ENCODE peak calls at places on chromosomes 2 and 18, in ten cellular contexts. V is A549, T is PC-3, X is mesendoderm, B is K562, U is Karpas-422, D is neural progenitor cell, E is mammary epithelial cell, H is GM23248, Z is fibroblast of lung. Q is an unnamed sample.

GRCh38 chr18:2894131-2894840 is 47.5 kb downstream of the EMILIN2 start:
- DNase-seq in B (peak), X (peak), T (no peak), E (no peak), V (no peak), D (no peak), H (no peak), U (no peak), Z (no peak), Q (no peak)

GRCh38 chr2:207960911-207961310 is 64.4 kb downstream of the PLEKHM3 start:
- DNase-seq in X (no peak), E (no peak), Z (no peak), H (no peak), B (no peak), T (no peak), V (no peak), D (no peak), U (peak), Q (no peak)

GRCh38 chr2:12265646-12266045 is 451.1 kb upstream of the TRIB2 start:
- DNase-seq in B (no peak), E (no peak), Z (peak), D (no peak), H (no peak), V (no peak), U (no peak), X (no peak), T (no peak), Q (no peak)

GRCh38 chr18:2903006-2903405 is 56.2 kb downstream of the EMILIN2 start:
- DNase-seq in X (no peak), D (no peak), Z (peak), E (peak), U (no peak), H (peak), T (peak), B (no peak), V (no peak), Q (peak)

GRCh38 chr2:129901754-129902415 is 77.6 kb upstream of the RAB6C start:
- DNase-seq in H (no peak), B (no peak), T (no peak), U (no peak), V (no peak), Z (no peak), D (no peak), X (no peak), E (no peak), Q (no peak)

GRCh38 chr2:158315000-158315399 is 141.6 kb downstream of the CCDC148 start:
- DNase-seq in T (no peak), E (no peak), D (no peak), H (no peak), B (no peak), U (no peak), X (no peak), V (no peak), Z (no peak), Q (no peak)

GRCh38 chr18:23580677-23581367 is 5.5 kb downstream of the NPC1 start:
- DNase-seq in X (no peak), V (no peak), H (peak), B (no peak), U (no peak), D (no peak), T (no peak), Z (peak), E (no peak), Q (peak)

GRCh38 chr2:12096425-12096824 is 350.0 kb downstream of the LPIN1 start:
- DNase-seq in X (no peak), V (no peak), T (no peak), D (no peak), U (peak), H (no peak), Z (no peak), E (no peak), B (no peak), Q (no peak)

GRCh38 chr2:44582363-44583008 is 220.7 kb downstream of the CAMKMT start:
- DNase-seq in T (peak), Z (peak), U (peak), E (peak), D (no peak), X (no peak), B (no peak), H (peak), V (no peak), Q (peak)

GRCh38 chr2:84856785-84857184 is 24.1 kb downstream of the TRABD2A start:
- DNase-seq in H (no peak), X (no peak), Z (no peak), T (no peak), U (peak), D (no peak), B (no peak), E (no peak), V (no peak), Q (no peak)
- H3K4me3 ChIP-seq in H (no peak), X (no peak), Z (no peak), T (no peak), U (no peak), D (no peak), B (no peak), E (no peak), V (no peak), Q (no peak)

GRCh38 chr18:51168960-51169662 is 28.4 kb downstream of the MEX3C start:
- DNase-seq in X (no peak), E (no peak), V (no peak), B (no peak), U (no peak), T (no peak), Z (no peak), H (no peak), D (no peak), Q (no peak)
- H3K4me2 ChIP-seq in X (no peak), E (no peak), V (no peak), B (no peak), U (no peak), T (no peak), Z (no peak), H (no peak), D (no peak), Q (no peak)

DNA sequence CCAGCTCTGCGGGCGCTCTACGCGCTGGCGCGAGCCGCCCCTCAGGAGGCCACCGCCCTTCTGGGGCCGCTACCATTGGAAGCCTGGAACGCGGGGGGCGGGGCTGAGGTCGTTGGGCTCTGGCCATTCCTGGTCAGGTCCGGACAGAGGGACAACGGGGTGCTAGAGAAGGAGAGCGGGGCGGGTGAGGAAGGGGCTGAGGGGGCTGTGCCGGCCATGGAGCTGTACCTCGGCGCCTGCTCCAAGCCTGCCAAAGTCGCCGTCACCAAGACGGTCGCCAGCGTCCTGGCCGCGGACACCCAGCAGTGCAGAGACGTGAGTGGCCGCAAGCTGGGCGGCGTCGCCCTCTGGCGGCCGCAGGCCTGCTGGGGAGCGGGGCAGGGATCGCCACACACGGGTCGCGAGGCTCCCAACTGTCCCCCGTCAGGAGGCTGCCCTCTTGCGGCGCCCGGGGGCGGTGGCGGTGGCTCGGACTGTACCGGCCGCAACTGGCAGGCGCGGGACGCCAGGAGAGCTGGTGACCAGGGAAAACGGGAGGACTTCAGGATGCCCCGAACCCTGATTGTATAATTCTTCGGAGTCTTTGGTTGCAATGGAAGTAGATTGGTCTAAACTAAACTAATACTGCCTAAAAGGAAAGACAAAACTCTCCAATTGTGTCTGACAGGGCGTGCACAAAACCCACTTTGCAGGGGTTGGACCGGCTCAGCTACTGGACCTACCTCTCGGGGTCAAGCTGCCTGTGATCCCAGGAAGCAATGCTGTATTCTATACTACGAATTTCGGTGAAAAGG is at the start of gene FSIP2:
- DNase-seq in V (no peak), B (peak), U (no peak), E (peak), T (peak), H (peak), D (peak), Z (peak), X (peak), Q (peak)
- H3K4me3 ChIP-seq in V (no peak), B (peak), U (no peak), E (peak), T (peak), H (peak), D (peak), Z (peak), X (peak), Q (peak)

GRCh38 chr18:7479756-7480155 is 87.4 kb upstream of the PTPRM start:
- DNase-seq in U (no peak), B (no peak), Z (peak), D (no peak), E (no peak), X (no peak), T (no peak), V (no peak), H (no peak), Q (no peak)
- H3K4me2 ChIP-seq in U (no peak), B (no peak), Z (no peak), D (no peak), E (no peak), X (no peak), T (no peak), V (no peak), H (no peak), Q (no peak)

GRCh38 chr2:33437815-33438214 is 38.6 kb upstream of the RASGRP3 start:
- DNase-seq in U (no peak), X (no peak), H (peak), V (no peak), T (no peak), B (no peak), E (no peak), D (no peak), Z (peak), Q (no peak)
- H3K4me3 ChIP-seq in U (no peak), X (no peak), H (peak), V (no peak), T (no peak), B (no peak), E (no peak), D (no peak), Z (no peak), Q (no peak)

GRCh38 chr2:189549440-189549832 is 31.1 kb downstream of the SLC40A1 start:
- DNase-seq in V (no peak), U (no peak), D (no peak), H (peak), B (no peak), E (no peak), T (no peak), Z (peak), X (no peak), Q (no peak)

GRCh38 chr2:189552334-189552990 is 28.1 kb downstream of the SLC40A1 start:
- DNase-seq in H (no peak), D (no peak), V (no peak), E (no peak), U (no peak), B (no peak), Z (peak), X (no peak), T (no peak), Q (no peak)

GRCh38 chr2:189545424-189545823 is 35.2 kb downstream of the SLC40A1 start:
- DNase-seq in H (no peak), U (no peak), V (no peak), E (no peak), X (no peak), B (no peak), D (no peak), T (no peak), Z (no peak), Q (no peak)

GRCh38 chr2:189551808-189552207 is 28.8 kb downstream of the SLC40A1 start:
- DNase-seq in E (no peak), U (no peak), X (no peak), B (no peak), V (no peak), T (no peak), D (no peak), Z (no peak), H (no peak), Q (no peak)

GRCh38 chr2:189548686-189549439 is 31.7 kb downstream of the SLC40A1 start:
- DNase-seq in Z (peak), E (peak), U (no peak), T (peak), X (no peak), B (peak), D (no peak), V (peak), H (no peak), Q (no peak)
- H3K4me2 ChIP-seq in Z (no peak), E (no peak), U (no peak), T (peak), X (no peak), B (no peak), D (no peak), V (peak), H (no peak), Q (no peak)

DNA sequence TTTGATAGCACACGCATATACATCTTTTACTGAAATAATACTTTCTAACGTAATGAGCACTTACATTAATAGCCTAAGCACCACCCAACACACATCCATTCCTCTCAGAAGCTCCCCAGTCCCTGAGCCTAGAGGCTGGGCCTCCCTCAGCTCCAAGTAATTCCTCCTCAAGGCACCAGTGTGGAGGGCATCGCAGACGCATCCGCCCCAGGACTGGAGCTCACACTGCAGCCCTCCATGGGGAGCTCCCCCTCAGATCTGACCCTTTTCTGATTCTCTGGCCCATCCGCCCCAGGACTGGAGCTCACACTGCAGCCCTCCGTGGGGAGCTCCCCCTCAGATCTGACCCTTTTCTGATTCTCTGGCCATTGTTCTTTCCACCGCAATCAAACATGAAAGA is 60.4 kb upstream of the SNTG2 start:
- DNase-seq in U (no peak), X (no peak), B (no peak), Z (no peak), E (no peak), V (no peak), T (no peak), D (no peak), H (no peak), Q (no peak)
- H3K4me3 ChIP-seq in U (no peak), X (no peak), B (no peak), Z (no peak), E (no peak), V (no peak), T (no peak), D (no peak), H (no peak), Q (no peak)

GRCh38 chr18:13610517-13610916 is 115.8 kb downstream of the FAM210A start:
- DNase-seq in U (peak), E (no peak), Z (no peak), X (no peak), B (no peak), H (peak), D (no peak), V (no peak), T (no peak), Q (no peak)
- H3K4me2 ChIP-seq in U (peak), E (no peak), Z (peak), X (no peak), B (no peak), H (peak), D (peak), V (no peak), T (peak), Q (peak)

DNA sequence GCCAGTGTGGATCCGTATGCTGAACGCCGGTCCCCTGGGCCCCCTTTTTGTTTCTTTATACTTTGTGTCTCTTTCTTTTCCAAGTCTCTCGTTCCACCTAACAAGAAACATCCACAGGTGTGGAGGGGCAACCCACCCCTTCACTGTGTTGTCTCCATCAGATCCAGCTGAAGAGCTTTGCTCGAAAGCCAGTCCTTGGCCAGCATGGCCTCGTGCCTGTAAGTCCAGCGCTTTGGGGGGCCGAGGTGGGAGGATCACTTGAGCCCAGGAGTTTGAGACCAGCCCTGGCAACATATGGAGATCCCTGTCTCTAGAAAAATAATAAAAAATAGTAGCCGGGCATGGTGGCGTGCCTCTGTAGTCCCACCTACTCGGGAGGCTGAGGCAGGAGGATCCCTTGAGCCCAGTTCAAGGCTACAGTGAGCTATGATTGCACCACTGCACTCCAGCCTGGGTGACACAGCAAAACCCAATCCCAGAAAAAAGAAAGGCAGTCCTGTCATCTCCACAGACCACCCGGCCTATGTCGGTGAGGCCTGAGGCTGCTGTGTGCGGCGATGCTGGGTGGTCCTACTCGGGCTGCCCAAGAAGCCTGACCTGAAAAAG is 3.4 kb upstream of the HSBP1L1 start:
- DNase-seq in U (no peak), B (no peak), T (no peak), E (no peak), Z (no peak), X (no peak), V (no peak), D (no peak), H (no peak), Q (no peak)
- H3K4me3 ChIP-seq in U (peak), B (no peak), T (no peak), E (no peak), Z (no peak), X (no peak), V (no peak), D (no peak), H (no peak), Q (no peak)

GRCh38 chr2:120892271-120892966 is 156.8 kb downstream of the GLI2 start:
- DNase-seq in X (no peak), U (no peak), H (no peak), V (no peak), E (no peak), B (no peak), D (no peak), Z (no peak), T (no peak), Q (no peak)

GRCh38 chr2:120896126-120896525 is 160.5 kb downstream of the GLI2 start:
- DNase-seq in D (no peak), Z (no peak), E (no peak), U (no peak), T (no peak), B (no peak), V (no peak), X (no peak), H (no peak), Q (no peak)

GRCh38 chr2:120894936-120895335 is 159.3 kb downstream of the GLI2 start:
- DNase-seq in U (no peak), B (no peak), H (peak), E (no peak), Z (no peak), V (no peak), D (no peak), T (no peak), X (no peak), Q (no peak)

GRCh38 chr2:120892967-120893667 is 157.4 kb downstream of the GLI2 start:
- DNase-seq in D (peak), Z (peak), E (no peak), T (no peak), H (peak), X (no peak), V (no peak), B (no peak), U (no peak), Q (peak)

DNA sequence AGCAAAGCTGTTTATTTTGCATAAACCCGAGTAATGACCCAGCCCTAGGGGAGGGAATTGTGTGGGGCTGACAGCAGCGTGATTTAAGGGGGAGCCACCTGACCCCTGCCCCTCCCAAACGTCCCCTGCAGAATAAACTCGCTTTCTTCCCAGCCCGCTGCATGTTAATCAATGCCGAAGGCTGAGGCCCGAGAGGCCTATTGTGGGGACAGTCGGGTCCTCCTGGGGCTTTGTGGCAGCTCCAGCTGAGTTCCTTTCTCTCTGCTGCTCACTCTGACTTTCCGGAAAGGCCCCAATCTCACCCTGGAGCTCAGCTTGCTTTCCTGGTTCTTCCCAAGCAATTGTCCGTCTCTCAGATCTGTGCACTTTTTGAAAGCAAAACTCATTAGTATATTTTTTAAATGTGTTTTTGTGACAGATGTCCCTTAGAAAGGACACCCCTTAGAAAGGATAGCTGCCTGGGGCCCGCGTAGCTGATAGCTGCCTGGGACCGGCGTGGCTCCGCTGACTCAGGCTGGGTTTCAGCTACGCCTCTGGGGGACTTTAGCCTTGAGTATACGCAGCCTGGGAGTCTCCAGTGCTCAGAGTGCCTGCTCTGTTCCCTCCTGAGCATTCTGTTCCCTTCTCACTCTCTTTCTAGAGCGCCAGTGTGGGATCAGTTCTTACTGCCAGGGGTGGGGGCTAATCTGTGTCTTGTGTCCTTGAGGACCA is 158.4 kb downstream of the GLI2 start:
- DNase-seq in H (no peak), Z (no peak), X (peak), U (no peak), E (no peak), B (no peak), T (no peak), D (peak), V (no peak), Q (peak)
- H3K4me2 ChIP-seq in H (peak), Z (peak), X (no peak), U (no peak), E (no peak), B (no peak), T (no peak), D (peak), V (no peak), Q (peak)

Q was measured in osteoblast.